ENCODE peak calls at places on chromosomes 2 and 18, in five cellular contexts. V, Z, J, U and H are unnamed samples.

GRCh38 chr2:128425216-128425615 is 106.5 kb upstream of the HS6ST1 start:
- DNase-seq in Z (no peak), J (no peak), V (no peak), U (no peak), H (no peak)

GRCh38 chr2:209629622-209630021 is 142.0 kb upstream of the UNC80 start:
- DNase-seq in Z (no peak), U (no peak), V (no peak), J (no peak), H (no peak)

GRCh38 chr2:6855860-6856547 is 9.7 kb downstream of the CMPK2 start:
- DNase-seq in Z (no peak), J (no peak), U (no peak), V (no peak), H (no peak)

GRCh38 chr2:27954261-27954673 is 63.7 kb downstream of the BABAM2 start:
- DNase-seq in V (no peak), U (no peak), J (no peak), Z (no peak), H (no peak)

GRCh38 chr18:8960740-8961657 is 141.5 kb upstream of the NDUFV2 start:
- DNase-seq in U (no peak), Z (no peak), J (peak), V (no peak), H (no peak)

GRCh38 chr2:126778561-126779285 is 120.0 kb upstream of the TEX51 start:
- DNase-seq in V (no peak), U (no peak), J (no peak), Z (no peak), H (no peak)

GRCh38 chr2:165357758-165358157 is 111.7 kb upstream of the CSRNP3 start:
- DNase-seq in J (no peak), V (no peak), U (no peak), Z (no peak), H (no peak)

GRCh38 chr2:95149397-95149984 is 10.2 kb downstream of the ZNF514 start:
- DNase-seq in U (no peak), J (no peak), V (no peak), Z (no peak), H (no peak)

GRCh38 chr2:108377815-108378630 is at the start of gene SULT1C4:
- DNase-seq in U (no peak), Z (no peak), J (peak), V (no peak), H (peak)

GRCh38 chr2:59458862-59459261 is 1094.6 kb downstream of the BCL11A start:
- DNase-seq in Z (no peak), V (peak), J (no peak), U (no peak), H (no peak)

GRCh38 chr2:239398536-239398935 is 2.3 kb downstream of the HDAC4 start:
- DNase-seq in Z (no peak), J (no peak), V (no peak), U (no peak), H (no peak)

GRCh38 chr2:176114930-176115625 is 1.5 kb upstream of the HOXD10 start:
- DNase-seq in U (no peak), V (no peak), Z (no peak), J (no peak), H (no peak)

GRCh38 chr2:135820003-135820618 is 16.9 kb downstream of the LCT start:
- DNase-seq in Z (peak), U (no peak), V (no peak), J (no peak), H (no peak)

GRCh38 chr2:84435331-84436081 is 23.6 kb downstream of the SUCLG1 start:
- DNase-seq in V (no peak), Z (no peak), U (no peak), J (no peak), H (no peak)